ENCODE peak calls at places on chromosomes 12 and 14, in eight cellular contexts. One of them, this sample, is unnamed.
A peak's percentile ranks its signal among the peaks of the same experiment; 100 is the strongest.

GRCh38 chr12:27873010-27873409 is 93.0 kb upstream of the MANSC4 start:
- DNase-seq in OCI-LY7: no peak
- DNase-seq in CD8-positive, alpha-beta memory T cell: no peak
- DNase-seq in fibroblast of mammary gland: no peak
- DNase-seq in A549: no peak
- DNase-seq in lung: no peak
- DNase-seq in stomach: no peak
- DNase-seq in lower leg skin: no peak
- DNase-seq in this sample: no peak

GRCh38 chr12:130649646-130650045 is 66.5 kb downstream of the RIMBP2 start:
- DNase-seq in CD8-positive, alpha-beta memory T cell: no peak
- DNase-seq in lung: no peak
- DNase-seq in stomach: no peak
- DNase-seq in OCI-LY7: no peak
- DNase-seq in A549: no peak
- DNase-seq in fibroblast of mammary gland: no peak
- DNase-seq in lower leg skin: no peak
- DNase-seq in this sample: no peak

GRCh38 chr14:39762576-39763401 is 330.6 kb upstream of the FBXO33 start:
- DNase-seq in lower leg skin: no peak
- DNase-seq in stomach: no peak
- DNase-seq in fibroblast of mammary gland: no peak
- DNase-seq in A549: no peak
- DNase-seq in lung: no peak
- DNase-seq in OCI-LY7: peak; percentile 78
- DNase-seq in CD8-positive, alpha-beta memory T cell: no peak
- DNase-seq in this sample: peak; percentile 42

GRCh38 chr12:21221072-21221471 is 90.1 kb downstream of the SLCO1B1 start:
- DNase-seq in stomach: no peak
- DNase-seq in A549: no peak
- DNase-seq in fibroblast of mammary gland: no peak
- DNase-seq in OCI-LY7: no peak
- DNase-seq in CD8-positive, alpha-beta memory T cell: no peak
- DNase-seq in lung: no peak
- DNase-seq in lower leg skin: no peak
- DNase-seq in this sample: no peak

GRCh38 chr12:55572168-55572567 is at the start of gene OR2AP1:
- DNase-seq in stomach: no peak
- DNase-seq in OCI-LY7: no peak
- DNase-seq in fibroblast of mammary gland: no peak
- DNase-seq in A549: no peak
- DNase-seq in lower leg skin: no peak
- DNase-seq in CD8-positive, alpha-beta memory T cell: no peak
- DNase-seq in lung: no peak
- DNase-seq in this sample: no peak

GRCh38 chr12:100024974-100025555 is 40.3 kb upstream of the ANKS1B start:
- DNase-seq in fibroblast of mammary gland: peak; percentile 4
- DNase-seq in OCI-LY7: no peak
- DNase-seq in stomach: no peak
- DNase-seq in A549: no peak
- DNase-seq in lung: no peak
- DNase-seq in CD8-positive, alpha-beta memory T cell: no peak
- DNase-seq in lower leg skin: no peak
- DNase-seq in this sample: no peak

GRCh38 chr12:95802482-95803264 is 12.1 kb upstream of the NTN4 start:
- DNase-seq in A549: peak; percentile 98
- DNase-seq in lung: no peak
- DNase-seq in CD8-positive, alpha-beta memory T cell: no peak
- DNase-seq in lower leg skin: no peak
- DNase-seq in OCI-LY7: no peak
- DNase-seq in stomach: no peak
- DNase-seq in fibroblast of mammary gland: peak; percentile 81
- DNase-seq in this sample: no peak

GRCh38 chr12:80777587-80777986 is 60.9 kb downstream of the MYF5 start:
- DNase-seq in CD8-positive, alpha-beta memory T cell: no peak
- DNase-seq in fibroblast of mammary gland: no peak
- DNase-seq in OCI-LY7: no peak
- DNase-seq in lung: no peak
- DNase-seq in lower leg skin: no peak
- DNase-seq in A549: no peak
- DNase-seq in stomach: no peak
- DNase-seq in this sample: no peak

GRCh38 chr12:116406529-116406928 is 129.0 kb upstream of the MED13L start:
- DNase-seq in lung: peak; percentile 68
- DNase-seq in stomach: peak; percentile 48
- DNase-seq in fibroblast of mammary gland: peak; percentile 96
- DNase-seq in OCI-LY7: peak; percentile 4
- DNase-seq in CD8-positive, alpha-beta memory T cell: no peak
- DNase-seq in lower leg skin: peak; percentile 94
- DNase-seq in A549: peak; percentile 95
- DNase-seq in this sample: peak; percentile 11

GRCh38 chr12:31362115-31362758 is 36.3 kb upstream of the SINHCAF start:
- DNase-seq in A549: no peak
- DNase-seq in fibroblast of mammary gland: no peak
- DNase-seq in stomach: no peak
- DNase-seq in OCI-LY7: peak; percentile 17
- DNase-seq in lung: no peak
- DNase-seq in lower leg skin: no peak
- DNase-seq in CD8-positive, alpha-beta memory T cell: no peak
- DNase-seq in this sample: peak; percentile 11

GRCh38 chr14:72975776-72976175 is 49.5 kb downstream of the DCAF4 start:
- DNase-seq in stomach: no peak
- DNase-seq in lower leg skin: no peak
- DNase-seq in fibroblast of mammary gland: peak; percentile 6
- DNase-seq in OCI-LY7: peak; percentile 16
- DNase-seq in CD8-positive, alpha-beta memory T cell: no peak
- DNase-seq in lung: no peak
- DNase-seq in A549: peak; percentile 44
- DNase-seq in this sample: no peak

GRCh38 chr12:19058235-19059021 is 71.1 kb upstream of the PLEKHA5 start:
- DNase-seq in lower leg skin: no peak
- DNase-seq in A549: no peak
- DNase-seq in fibroblast of mammary gland: peak; percentile 34
- DNase-seq in OCI-LY7: no peak
- DNase-seq in stomach: no peak
- DNase-seq in lung: no peak
- DNase-seq in CD8-positive, alpha-beta memory T cell: no peak
- DNase-seq in this sample: no peak
- H3K4me3 ChIP-seq in lower leg skin: no peak overlapping the region
- H3K4me3 ChIP-seq in A549: no peak overlapping the region
- H3K4me3 ChIP-seq in fibroblast of mammary gland: no peak overlapping the region
- H3K4me3 ChIP-seq in OCI-LY7: no peak overlapping the region
- H3K4me3 ChIP-seq in stomach: no peak overlapping the region
- H3K4me3 ChIP-seq in lung: no peak overlapping the region
- H3K4me3 ChIP-seq in CD8-positive, alpha-beta memory T cell: no peak overlapping the region
- H3K4me3 ChIP-seq in this sample: no peak overlapping the region

DNA sequence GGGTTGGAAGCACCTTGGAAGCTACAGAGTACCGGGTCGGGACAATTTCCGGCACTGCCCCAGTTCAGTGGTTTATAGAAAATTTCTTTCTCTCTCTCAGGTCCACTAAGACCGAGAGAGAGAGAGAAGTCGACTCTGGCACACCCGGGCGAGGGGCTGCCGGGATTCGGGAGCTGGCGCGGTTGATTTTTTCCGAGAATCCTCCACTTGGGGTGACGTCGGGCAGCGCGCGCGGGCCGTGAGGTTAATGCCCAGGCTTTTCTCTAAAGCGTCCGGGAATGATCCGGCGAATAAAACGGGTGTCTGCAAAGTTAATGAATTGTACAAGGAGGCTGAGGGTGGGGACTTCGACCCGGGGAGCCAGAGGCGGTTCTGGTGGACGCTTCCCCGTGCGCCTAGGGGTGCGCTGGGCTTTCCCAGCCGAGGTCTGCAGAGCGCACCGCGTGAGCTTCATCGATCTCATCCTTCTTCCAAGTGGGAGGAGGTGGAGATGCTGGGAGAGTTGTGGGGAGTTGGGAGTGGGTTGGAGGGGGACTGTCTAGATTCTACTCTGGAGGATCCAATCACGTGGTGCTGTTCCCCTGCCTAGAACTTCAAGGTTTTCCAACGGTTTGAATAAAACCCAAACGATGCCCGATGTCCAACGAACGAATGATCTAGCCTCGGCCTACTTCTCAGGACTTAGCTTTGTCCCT is 51.9 kb upstream of the TBX3 start:
- DNase-seq in lower leg skin: no peak
- DNase-seq in OCI-LY7: no peak
- DNase-seq in A549: no peak
- DNase-seq in CD8-positive, alpha-beta memory T cell: no peak
- DNase-seq in fibroblast of mammary gland: no peak
- DNase-seq in lung: no peak
- DNase-seq in stomach: no peak
- DNase-seq in this sample: no peak
- H3K4me3 ChIP-seq in lower leg skin: no peak overlapping the region
- H3K4me3 ChIP-seq in OCI-LY7: no peak overlapping the region
- H3K4me3 ChIP-seq in A549: no peak overlapping the region
- H3K4me3 ChIP-seq in CD8-positive, alpha-beta memory T cell: no peak overlapping the region
- H3K4me3 ChIP-seq in fibroblast of mammary gland: no peak overlapping the region
- H3K4me3 ChIP-seq in lung: no peak overlapping the region
- H3K4me3 ChIP-seq in stomach: no peak overlapping the region
- H3K4me3 ChIP-seq in this sample: no peak overlapping the region

DNA sequence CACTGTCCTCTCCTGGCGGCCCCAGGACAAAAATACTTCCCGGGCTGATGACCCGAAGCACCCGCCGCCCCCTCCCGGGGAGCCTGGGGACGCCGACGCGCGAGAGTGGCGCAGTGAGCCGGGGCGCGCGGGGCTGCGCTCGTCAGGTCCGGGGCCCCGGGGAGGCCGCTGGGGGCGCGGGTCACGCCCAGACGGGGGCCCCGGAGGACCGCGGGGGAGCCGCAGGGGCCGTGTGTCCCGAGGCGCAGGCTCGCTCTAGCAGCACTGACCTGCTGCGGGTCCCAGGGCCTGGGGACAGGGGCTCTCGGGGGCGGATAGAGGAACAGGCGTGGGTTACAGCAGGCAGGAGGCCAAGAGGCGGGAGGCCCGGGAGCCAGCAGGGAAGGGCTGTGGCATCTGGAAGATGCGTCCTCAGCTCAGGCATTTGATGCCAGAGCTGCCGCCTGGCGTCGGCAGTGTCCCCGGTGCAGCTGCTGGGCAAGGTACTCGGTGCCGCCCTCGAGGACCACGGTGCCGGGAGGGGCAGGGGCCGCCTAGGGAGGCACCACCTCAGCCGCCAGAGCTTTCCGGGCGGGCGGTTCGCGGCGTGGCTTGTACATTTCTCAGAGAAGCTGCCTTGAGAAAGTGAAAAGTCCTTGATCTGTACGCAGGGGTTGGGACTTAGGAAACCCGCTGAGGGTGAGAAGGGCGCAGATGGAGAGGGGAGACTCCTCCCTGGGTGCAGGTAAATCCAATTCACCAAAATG is 1.2 kb downstream of the WNT5B start:
- DNase-seq in CD8-positive, alpha-beta memory T cell: no peak
- DNase-seq in fibroblast of mammary gland: peak; percentile 40
- DNase-seq in stomach: peak; percentile 39
- DNase-seq in lower leg skin: peak; percentile 40
- DNase-seq in OCI-LY7: peak; percentile 10
- DNase-seq in lung: peak; percentile 36
- DNase-seq in A549: peak; percentile 58
- DNase-seq in this sample: no peak
- H3K4me3 ChIP-seq in CD8-positive, alpha-beta memory T cell: peak overlapping the region; percentile 45
- H3K4me3 ChIP-seq in fibroblast of mammary gland: peak overlapping the region; percentile 13
- H3K4me3 ChIP-seq in stomach: peak overlapping the region; percentile 77
- H3K4me3 ChIP-seq in lower leg skin: no peak overlapping the region
- H3K4me3 ChIP-seq in OCI-LY7: peak overlapping the region; percentile 55
- H3K4me3 ChIP-seq in lung: no peak overlapping the region
- H3K4me3 ChIP-seq in A549: peak overlapping the region; percentile 56
- H3K4me3 ChIP-seq in this sample: peak overlapping the region; percentile 38

GRCh38 chr12:112617191-112617505 is 174.4 kb upstream of the RPH3A start:
- DNase-seq in lower leg skin: no peak
- DNase-seq in CD8-positive, alpha-beta memory T cell: no peak
- DNase-seq in OCI-LY7: no peak
- DNase-seq in fibroblast of mammary gland: no peak
- DNase-seq in A549: no peak
- DNase-seq in stomach: no peak
- DNase-seq in lung: no peak
- DNase-seq in this sample: no peak
- H3K4me3 ChIP-seq in lower leg skin: no peak overlapping the region
- H3K4me3 ChIP-seq in CD8-positive, alpha-beta memory T cell: no peak overlapping the region
- H3K4me3 ChIP-seq in OCI-LY7: no peak overlapping the region
- H3K4me3 ChIP-seq in fibroblast of mammary gland: no peak overlapping the region
- H3K4me3 ChIP-seq in A549: no peak overlapping the region
- H3K4me3 ChIP-seq in stomach: no peak overlapping the region
- H3K4me3 ChIP-seq in lung: no peak overlapping the region
- H3K4me3 ChIP-seq in this sample: no peak overlapping the region

GRCh38 chr12:6547566-6547965 is 8.3 kb downstream of the IFFO1 start:
- DNase-seq in A549: no peak
- DNase-seq in lower leg skin: no peak
- DNase-seq in CD8-positive, alpha-beta memory T cell: no peak
- DNase-seq in lung: no peak
- DNase-seq in fibroblast of mammary gland: no peak
- DNase-seq in OCI-LY7: no peak
- DNase-seq in stomach: no peak
- DNase-seq in this sample: no peak
- H3K4me3 ChIP-seq in A549: no peak overlapping the region
- H3K4me3 ChIP-seq in lower leg skin: no peak overlapping the region
- H3K4me3 ChIP-seq in CD8-positive, alpha-beta memory T cell: no peak overlapping the region
- H3K4me3 ChIP-seq in lung: no peak overlapping the region
- H3K4me3 ChIP-seq in fibroblast of mammary gland: peak overlapping the region; percentile 35
- H3K4me3 ChIP-seq in OCI-LY7: no peak overlapping the region
- H3K4me3 ChIP-seq in stomach: no peak overlapping the region
- H3K4me3 ChIP-seq in this sample: no peak overlapping the region

DNA sequence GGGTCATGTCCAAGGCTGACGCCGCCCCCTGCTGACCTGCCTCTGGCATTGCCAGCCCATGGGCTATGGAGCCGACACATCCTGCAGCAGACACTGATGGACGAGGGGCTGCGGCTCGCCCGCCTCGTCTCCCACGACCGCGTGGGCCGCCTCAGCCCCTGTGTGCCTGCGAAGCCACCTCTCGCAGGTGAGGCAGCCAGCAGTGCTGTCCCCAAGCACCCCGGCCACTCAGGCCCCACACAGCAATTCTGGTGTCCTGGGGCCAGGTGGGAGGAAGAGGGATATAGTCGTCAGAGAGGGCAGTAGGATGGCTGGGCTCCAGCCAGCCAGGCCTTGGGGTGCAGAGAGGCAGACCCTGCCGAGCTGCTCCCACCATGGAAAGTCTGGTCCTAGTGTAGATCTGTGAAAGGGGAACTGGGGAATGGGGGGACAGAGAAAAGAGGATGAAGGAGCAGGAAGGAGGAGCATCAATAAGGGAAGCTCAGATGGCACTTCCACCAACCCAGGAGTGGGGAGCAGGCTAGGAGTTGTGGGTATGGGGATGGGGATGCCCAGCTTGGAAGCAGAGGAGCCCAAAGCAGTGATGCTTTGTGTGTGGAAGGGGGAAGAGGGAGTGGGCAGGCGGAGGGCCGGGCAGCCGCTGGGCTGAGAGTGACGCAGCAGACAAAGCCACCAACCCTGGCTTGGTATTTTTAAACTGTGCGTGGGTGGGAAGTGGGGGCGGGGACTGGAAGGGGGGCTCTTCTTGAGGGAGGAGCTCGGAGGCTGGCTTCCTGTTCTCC is 4.7 kb downstream of the NAB2 start:
- DNase-seq in CD8-positive, alpha-beta memory T cell: peak; percentile 44
- DNase-seq in stomach: peak; percentile 55
- DNase-seq in lung: peak; percentile 77
- DNase-seq in lower leg skin: peak; percentile 70
- DNase-seq in OCI-LY7: peak; percentile 55
- DNase-seq in A549: peak; percentile 59
- DNase-seq in fibroblast of mammary gland: peak; percentile 93
- DNase-seq in this sample: no peak
- H3K4me3 ChIP-seq in CD8-positive, alpha-beta memory T cell: peak overlapping the region; percentile 7
- H3K4me3 ChIP-seq in stomach: peak overlapping the region; percentile 6
- H3K4me3 ChIP-seq in lung: no peak overlapping the region
- H3K4me3 ChIP-seq in lower leg skin: no peak overlapping the region
- H3K4me3 ChIP-seq in OCI-LY7: peak overlapping the region; percentile 19
- H3K4me3 ChIP-seq in A549: no peak overlapping the region
- H3K4me3 ChIP-seq in fibroblast of mammary gland: peak overlapping the region; percentile 7
- H3K4me3 ChIP-seq in this sample: no peak overlapping the region

This sample was measured in Jurkat, Clone E6-1.